ENCODE peak calls at places on chromosomes 1 and 21, in five cellular contexts. Y, L, Q, G and Z are unnamed samples.

GRCh38 chr1:23118957-23119792 is 49.5 kb downstream of the LUZP1 start:
- DNase-seq in Y (peak), Q (no peak), L (no peak), G (no peak), Z (no peak)

GRCh38 chr1:22567994-22568393 is 4.7 kb downstream of the EPHA8 start:
- DNase-seq in L (no peak), G (no peak), Y (no peak), Q (no peak), Z (no peak)

GRCh38 chr1:78229344-78229743 is 183.6 kb downstream of the GIPC2 start:
- DNase-seq in Q (no peak), L (no peak), Y (peak), G (no peak), Z (no peak)

GRCh38 chr21:37225440-37225839 is 41.7 kb downstream of the VPS26C start:
- DNase-seq in G (no peak), Q (no peak), Y (no peak), L (no peak), Z (no peak)

GRCh38 chr1:160204526-160205241 is 500 bp upstream of the PEA15 start:
- DNase-seq in Q (no peak), Y (peak), L (no peak), G (no peak), Z (no peak)

GRCh38 chr21:46286668-46286982 is 483 bp downstream of the YBEY start:
- DNase-seq in Y (no peak), Q (no peak), L (no peak), G (no peak), Z (no peak)

GRCh38 chr1:151547119-151547899 is 7.2 kb downstream of the TUFT1 start:
- DNase-seq in Y (peak), G (no peak), Q (peak), L (peak), Z (peak)

GRCh38 chr1:10195570-10195969 is 14.8 kb upstream of the KIF1B start:
- DNase-seq in G (no peak), Y (peak), L (no peak), Q (peak), Z (no peak)

GRCh38 chr1:53238197-53239155 is at the start of gene MAGOH:
- DNase-seq in Y (peak), G (peak), Q (peak), L (peak), Z (peak)

GRCh38 chr1:65398083-65398482 is 22.4 kb upstream of the LEPR start:
- DNase-seq in L (no peak), G (no peak), Y (no peak), Q (no peak), Z (no peak)

GRCh38 chr1:220430059-220430458 is 97.9 kb upstream of the MARK1 start:
- DNase-seq in Y (no peak), Q (no peak), G (no peak), L (no peak), Z (peak)

GRCh38 chr1:161427733-161428516 is 60.2 kb upstream of the CFAP126 start:
- DNase-seq in G (peak), Q (no peak), Y (peak), L (no peak), Z (peak)

GRCh38 chr1:173431663-173432045 is 45.5 kb upstream of the PRDX6 start:
- DNase-seq in G (no peak), L (no peak), Q (no peak), Y (no peak), Z (no peak)

GRCh38 chr1:89088597-89088996 is 23.6 kb upstream of the GBP1 start:
- DNase-seq in L (no peak), Y (no peak), G (no peak), Q (no peak), Z (no peak)